ENCODE peak calls at places on chromosome 14, in seven cellular contexts. One of them, this sample, is unnamed.

GRCh38 chr14:64645220-64645891 is 58.9 kb upstream of the PLEKHG3 start:
- DNase-seq in mammary epithelial cell: peak
- DNase-seq in brain microvascular endothelial cell: peak
- DNase-seq in gastrocnemius medialis: no peak
- DNase-seq in left ventricle myocardium inferior: no peak
- DNase-seq in PC-3: no peak
- DNase-seq in tibial artery: no peak
- DNase-seq in this sample: no peak

GRCh38 chr14:104130974-104131651 is 7.3 kb upstream of the KIF26A start:
- DNase-seq in tibial artery: peak
- DNase-seq in left ventricle myocardium inferior: peak
- DNase-seq in mammary epithelial cell: no peak
- DNase-seq in gastrocnemius medialis: no peak
- DNase-seq in PC-3: peak
- DNase-seq in brain microvascular endothelial cell: no peak
- DNase-seq in this sample: peak

GRCh38 chr14:55389330-55389729 is 22.3 kb downstream of the ATG14 start:
- DNase-seq in brain microvascular endothelial cell: peak
- DNase-seq in left ventricle myocardium inferior: no peak
- DNase-seq in PC-3: peak
- DNase-seq in tibial artery: no peak
- DNase-seq in mammary epithelial cell: no peak
- DNase-seq in gastrocnemius medialis: no peak
- DNase-seq in this sample: no peak

GRCh38 chr14:97379091-97379531 is 581.9 kb downstream of the VRK1 start:
- DNase-seq in gastrocnemius medialis: no peak
- DNase-seq in left ventricle myocardium inferior: no peak
- DNase-seq in mammary epithelial cell: no peak
- DNase-seq in tibial artery: no peak
- DNase-seq in brain microvascular endothelial cell: no peak
- DNase-seq in PC-3: no peak
- DNase-seq in this sample: no peak

GRCh38 chr14:104223101-104223809 is 84.9 kb downstream of the KIF26A start:
- DNase-seq in left ventricle myocardium inferior: no peak
- DNase-seq in PC-3: no peak
- DNase-seq in gastrocnemius medialis: no peak
- DNase-seq in mammary epithelial cell: no peak
- DNase-seq in tibial artery: no peak
- DNase-seq in brain microvascular endothelial cell: no peak
- DNase-seq in this sample: no peak

GRCh38 chr14:60968671-60969070 is 12.2 kb downstream of the TRMT5 start:
- DNase-seq in mammary epithelial cell: peak
- DNase-seq in gastrocnemius medialis: no peak
- DNase-seq in tibial artery: no peak
- DNase-seq in left ventricle myocardium inferior: no peak
- DNase-seq in brain microvascular endothelial cell: no peak
- DNase-seq in PC-3: no peak
- DNase-seq in this sample: no peak

GRCh38 chr14:62674833-62675232 is 370.4 kb downstream of the KCNH5 start:
- DNase-seq in brain microvascular endothelial cell: no peak
- DNase-seq in left ventricle myocardium inferior: no peak
- DNase-seq in gastrocnemius medialis: no peak
- DNase-seq in PC-3: no peak
- DNase-seq in mammary epithelial cell: peak
- DNase-seq in tibial artery: no peak
- DNase-seq in this sample: no peak

GRCh38 chr14:59004012-59004411 is 184.5 kb upstream of the DAAM1 start:
- DNase-seq in gastrocnemius medialis: no peak
- DNase-seq in mammary epithelial cell: no peak
- DNase-seq in left ventricle myocardium inferior: no peak
- DNase-seq in tibial artery: no peak
- DNase-seq in brain microvascular endothelial cell: no peak
- DNase-seq in PC-3: peak
- DNase-seq in this sample: no peak

GRCh38 chr14:102317564-102318248 is 1.8 kb upstream of the ZNF839 start:
- DNase-seq in PC-3: peak
- DNase-seq in tibial artery: no peak
- DNase-seq in mammary epithelial cell: peak
- DNase-seq in left ventricle myocardium inferior: peak
- DNase-seq in brain microvascular endothelial cell: no peak
- DNase-seq in gastrocnemius medialis: peak
- DNase-seq in this sample: no peak

GRCh38 chr14:66509874-66510273 is 1.9 kb downstream of the GPHN start:
- DNase-seq in brain microvascular endothelial cell: no peak
- DNase-seq in left ventricle myocardium inferior: no peak
- DNase-seq in gastrocnemius medialis: no peak
- DNase-seq in tibial artery: no peak
- DNase-seq in PC-3: no peak
- DNase-seq in mammary epithelial cell: peak
- DNase-seq in this sample: no peak

GRCh38 chr14:66508846-66509621 is 1.1 kb downstream of the GPHN start:
- DNase-seq in tibial artery: peak
- DNase-seq in gastrocnemius medialis: peak
- DNase-seq in mammary epithelial cell: peak
- DNase-seq in left ventricle myocardium inferior: peak
- DNase-seq in brain microvascular endothelial cell: peak
- DNase-seq in PC-3: peak
- DNase-seq in this sample: peak

GRCh38 chr14:66507181-66507721 is 696 bp upstream of the GPHN start:
- DNase-seq in tibial artery: no peak
- DNase-seq in gastrocnemius medialis: no peak
- DNase-seq in brain microvascular endothelial cell: peak
- DNase-seq in PC-3: peak
- DNase-seq in mammary epithelial cell: no peak
- DNase-seq in left ventricle myocardium inferior: no peak
- DNase-seq in this sample: no peak

GRCh38 chr14:66508547-66508845 is 549 bp downstream of the GPHN start:
- DNase-seq in brain microvascular endothelial cell: no peak
- DNase-seq in gastrocnemius medialis: no peak
- DNase-seq in mammary epithelial cell: no peak
- DNase-seq in tibial artery: no peak
- DNase-seq in left ventricle myocardium inferior: no peak
- DNase-seq in PC-3: no peak
- DNase-seq in this sample: no peak

DNA sequence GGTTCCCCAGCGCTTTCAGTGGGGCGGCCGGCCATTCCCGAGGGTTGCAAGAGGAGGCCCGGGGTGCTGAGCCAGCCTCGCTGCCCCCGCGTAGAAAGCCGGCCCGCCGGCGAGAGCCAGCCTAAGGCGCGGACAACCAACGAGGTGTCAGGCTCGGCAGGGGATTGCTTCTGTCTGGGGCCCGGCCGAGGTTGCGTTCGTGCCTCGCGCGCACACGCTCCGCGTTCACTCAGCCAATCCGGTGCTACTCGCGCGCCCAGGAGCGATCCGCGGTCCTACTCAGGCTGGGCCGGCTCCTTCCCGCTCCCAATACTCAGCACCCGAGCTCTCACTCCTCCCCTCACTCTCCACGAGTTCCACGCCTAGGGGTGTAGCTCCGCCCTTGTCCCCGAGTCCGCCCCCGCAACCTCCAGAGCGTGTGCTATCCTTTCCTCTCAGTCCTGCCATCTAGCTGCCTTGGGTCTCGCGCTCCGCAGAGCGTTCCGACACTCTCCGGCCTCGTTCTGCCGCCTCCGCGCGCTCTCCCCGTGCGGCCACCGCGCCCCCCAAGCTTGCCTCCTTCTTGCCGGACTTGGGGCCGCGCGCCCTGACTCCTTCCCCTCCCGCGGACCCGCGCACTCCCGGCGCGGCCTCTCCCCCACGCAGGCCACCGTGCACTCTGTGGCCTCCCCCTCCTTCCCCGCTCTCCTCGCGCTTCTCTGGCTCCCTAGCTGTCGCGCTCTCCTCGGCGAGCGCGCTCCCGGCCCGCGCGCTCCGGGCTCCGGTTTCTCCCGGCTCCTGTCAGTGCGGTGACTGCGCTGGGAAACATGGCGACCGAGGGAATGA is at the start of gene GPHN:
- DNase-seq in PC-3: peak
- DNase-seq in left ventricle myocardium inferior: peak
- DNase-seq in tibial artery: peak
- DNase-seq in brain microvascular endothelial cell: peak
- DNase-seq in mammary epithelial cell: peak
- DNase-seq in gastrocnemius medialis: peak
- DNase-seq in this sample: peak
- TF ChIP-seq CTCF in PC-3: no peak
- TF ChIP-seq CTCF in left ventricle myocardium inferior: peak
- TF ChIP-seq CTCF in tibial artery: peak
- TF ChIP-seq CTCF in brain microvascular endothelial cell: peak
- TF ChIP-seq CTCF in mammary epithelial cell: no peak
- TF ChIP-seq CTCF in gastrocnemius medialis: peak
- TF ChIP-seq CTCF in this sample: no peak

GRCh38 chr14:76376409-76376877 is 506 bp downstream of the ESRRB start:
- DNase-seq in mammary epithelial cell: no peak
- DNase-seq in tibial artery: no peak
- DNase-seq in brain microvascular endothelial cell: no peak
- DNase-seq in left ventricle myocardium inferior: no peak
- DNase-seq in PC-3: no peak
- DNase-seq in gastrocnemius medialis: no peak
- DNase-seq in this sample: no peak

GRCh38 chr14:76376001-76376404 is at the start of gene ESRRB:
- DNase-seq in gastrocnemius medialis: no peak
- DNase-seq in mammary epithelial cell: peak
- DNase-seq in left ventricle myocardium inferior: no peak
- DNase-seq in PC-3: no peak
- DNase-seq in brain microvascular endothelial cell: no peak
- DNase-seq in tibial artery: no peak
- DNase-seq in this sample: peak

GRCh38 chr14:76375484-76375883 is 453 bp upstream of the ESRRB start:
- DNase-seq in left ventricle myocardium inferior: no peak
- DNase-seq in mammary epithelial cell: peak
- DNase-seq in brain microvascular endothelial cell: no peak
- DNase-seq in PC-3: no peak
- DNase-seq in gastrocnemius medialis: no peak
- DNase-seq in tibial artery: no peak
- DNase-seq in this sample: peak

GRCh38 chr14:76371066-76371465 is 4.9 kb upstream of the ESRRB start:
- DNase-seq in left ventricle myocardium inferior: no peak
- DNase-seq in PC-3: no peak
- DNase-seq in mammary epithelial cell: no peak
- DNase-seq in tibial artery: no peak
- DNase-seq in gastrocnemius medialis: no peak
- DNase-seq in brain microvascular endothelial cell: no peak
- DNase-seq in this sample: no peak

GRCh38 chr14:76373456-76373855 is 2.5 kb upstream of the ESRRB start:
- DNase-seq in tibial artery: no peak
- DNase-seq in gastrocnemius medialis: no peak
- DNase-seq in PC-3: no peak
- DNase-seq in left ventricle myocardium inferior: no peak
- DNase-seq in mammary epithelial cell: no peak
- DNase-seq in brain microvascular endothelial cell: no peak
- DNase-seq in this sample: no peak
- TF ChIP-seq CTCF in tibial artery: no peak
- TF ChIP-seq CTCF in gastrocnemius medialis: no peak
- TF ChIP-seq CTCF in PC-3: no peak
- TF ChIP-seq CTCF in left ventricle myocardium inferior: no peak
- TF ChIP-seq CTCF in mammary epithelial cell: no peak
- TF ChIP-seq CTCF in brain microvascular endothelial cell: no peak
- TF ChIP-seq CTCF in this sample: no peak

GRCh38 chr14:89767861-89768268 is 186.7 kb downstream of the EFCAB11 start:
- DNase-seq in left ventricle myocardium inferior: no peak
- DNase-seq in brain microvascular endothelial cell: peak
- DNase-seq in mammary epithelial cell: peak
- DNase-seq in gastrocnemius medialis: no peak
- DNase-seq in PC-3: peak
- DNase-seq in tibial artery: no peak
- DNase-seq in this sample: peak

GRCh38 chr14:89773151-89773550 is 181.4 kb downstream of the EFCAB11 start:
- DNase-seq in brain microvascular endothelial cell: no peak
- DNase-seq in tibial artery: no peak
- DNase-seq in gastrocnemius medialis: no peak
- DNase-seq in PC-3: no peak
- DNase-seq in mammary epithelial cell: no peak
- DNase-seq in left ventricle myocardium inferior: no peak
- DNase-seq in this sample: no peak

GRCh38 chr14:89771251-89771650 is 183.3 kb downstream of the EFCAB11 start:
- DNase-seq in brain microvascular endothelial cell: peak
- DNase-seq in PC-3: peak
- DNase-seq in tibial artery: no peak
- DNase-seq in mammary epithelial cell: peak
- DNase-seq in gastrocnemius medialis: no peak
- DNase-seq in left ventricle myocardium inferior: no peak
- DNase-seq in this sample: no peak

GRCh38 chr14:89775161-89775560 is 179.4 kb downstream of the EFCAB11 start:
- DNase-seq in PC-3: no peak
- DNase-seq in left ventricle myocardium inferior: no peak
- DNase-seq in tibial artery: no peak
- DNase-seq in gastrocnemius medialis: no peak
- DNase-seq in brain microvascular endothelial cell: no peak
- DNase-seq in mammary epithelial cell: no peak
- DNase-seq in this sample: no peak

DNA sequence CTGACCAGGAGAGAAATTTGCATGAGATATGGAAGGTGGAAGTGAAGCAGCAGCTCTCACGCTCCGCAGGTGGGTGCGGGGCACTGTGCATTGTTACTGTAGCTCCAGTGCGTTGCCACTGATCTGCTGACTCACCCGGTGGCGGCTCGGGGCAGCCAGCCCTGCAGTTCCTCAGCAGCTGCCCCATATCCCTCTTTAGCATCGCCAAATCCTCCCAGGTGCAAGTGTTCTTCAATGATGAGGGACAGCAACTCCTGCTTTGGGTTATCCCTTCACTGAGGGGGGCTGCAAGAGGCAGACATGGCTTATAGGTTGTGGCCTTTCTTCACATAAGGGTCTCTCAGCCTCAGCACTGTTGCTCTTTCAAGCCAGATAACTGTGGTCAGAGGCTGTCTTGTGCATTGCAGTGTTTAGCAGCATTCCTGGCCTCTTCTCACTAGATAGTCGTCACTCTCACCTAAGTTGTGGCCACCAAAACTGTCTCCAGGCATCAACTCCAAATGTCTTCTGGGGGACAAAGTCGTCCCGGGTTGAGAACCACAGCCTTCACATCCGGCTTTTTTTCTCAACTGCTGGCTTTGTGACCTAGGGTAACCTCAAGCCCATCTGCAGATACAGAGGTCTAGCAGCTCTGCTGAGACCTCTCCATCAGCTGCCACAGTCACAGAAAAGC is 180.8 kb downstream of the EFCAB11 start:
- DNase-seq in brain microvascular endothelial cell: peak
- DNase-seq in left ventricle myocardium inferior: peak
- DNase-seq in gastrocnemius medialis: peak
- DNase-seq in PC-3: peak
- DNase-seq in tibial artery: no peak
- DNase-seq in mammary epithelial cell: no peak
- DNase-seq in this sample: peak
- TF ChIP-seq CTCF in brain microvascular endothelial cell: no peak
- TF ChIP-seq CTCF in left ventricle myocardium inferior: no peak
- TF ChIP-seq CTCF in gastrocnemius medialis: no peak
- TF ChIP-seq CTCF in PC-3: no peak
- TF ChIP-seq CTCF in tibial artery: no peak
- TF ChIP-seq CTCF in mammary epithelial cell: no peak
- TF ChIP-seq CTCF in this sample: no peak

DNA sequence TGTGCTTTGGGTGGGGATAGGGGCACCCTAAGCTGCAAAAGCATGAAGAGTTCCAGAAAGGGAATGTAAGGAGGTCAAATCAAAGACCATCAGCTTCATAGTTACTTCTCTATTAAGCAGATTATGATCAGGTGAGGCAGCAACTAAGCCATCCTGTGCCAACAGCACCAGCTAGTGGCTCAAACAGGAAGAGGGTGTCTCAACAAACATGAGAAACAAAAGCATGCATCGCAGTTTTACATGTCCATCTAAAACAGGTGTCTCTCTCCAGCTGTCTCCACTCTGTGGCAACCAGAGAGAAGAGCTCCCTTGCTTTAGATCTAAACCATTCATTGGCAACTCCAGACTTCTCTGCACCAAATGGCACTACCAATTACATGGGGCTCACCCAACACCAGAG is 52.9 kb downstream of the ACTN1 start:
- DNase-seq in gastrocnemius medialis: no peak
- DNase-seq in PC-3: peak
- DNase-seq in tibial artery: no peak
- DNase-seq in brain microvascular endothelial cell: no peak
- DNase-seq in left ventricle myocardium inferior: no peak
- DNase-seq in mammary epithelial cell: no peak
- DNase-seq in this sample: peak
- TF ChIP-seq CTCF in gastrocnemius medialis: no peak
- TF ChIP-seq CTCF in PC-3: peak
- TF ChIP-seq CTCF in tibial artery: no peak
- TF ChIP-seq CTCF in brain microvascular endothelial cell: peak
- TF ChIP-seq CTCF in left ventricle myocardium inferior: peak
- TF ChIP-seq CTCF in mammary epithelial cell: peak
- TF ChIP-seq CTCF in this sample: no peak

This sample was measured in RWPE1.